ENCODE peak calls at places on chromosomes 11 and 22, in nine cellular contexts. X is cardiac fibroblast, G is ascending aorta, E is A549, V is mucosa of descending colon, Z is lower lobe of right lung, L is stomach, J is LNCaP clone FGC, K is kidney epithelial cell. F is an unnamed sample.

GRCh38 chr11:119347940-119348339 is 1.4 kb upstream of the MFRP start:
- DNase-seq in X (no peak), G (no peak), E (no peak), V (no peak), Z (peak; percentile 24), L (no peak), J (no peak), K (no peak), F (no peak)

GRCh38 chr11:19954899-19955298 is 205.4 kb downstream of the DBX1 start:
- DNase-seq in X (peak; percentile 63), G (no peak), E (peak; percentile 33), V (no peak), Z (no peak), L (no peak), J (no peak), K (no peak), F (peak; percentile 44)

GRCh38 chr11:65204646-65205601 is 23.2 kb downstream of the CAPN1 start:
- DNase-seq in X (peak; percentile 37), G (no peak), E (peak; percentile 48), V (no peak), Z (no peak), L (peak; percentile 22), J (no peak), K (no peak), F (peak; percentile 52)

GRCh38 chr11:34680206-34680605 is 59.3 kb downstream of the EHF start:
- DNase-seq in X (peak; percentile 72), G (no peak), E (peak; percentile 27), V (no peak), Z (no peak), L (no peak), J (no peak), K (peak; percentile 39), F (no peak)

GRCh38 chr11:8531312-8531711 is 62.7 kb downstream of the STK33 start:
- DNase-seq in X (no peak), G (no peak), E (no peak), V (no peak), Z (no peak), L (no peak), J (no peak), K (no peak), F (no peak)

GRCh38 chr11:15886866-15887265 is 469.5 kb downstream of the SOX6 start:
- DNase-seq in X (no peak), G (no peak), E (no peak), V (no peak), Z (no peak), L (no peak), J (no peak), K (no peak), F (no peak)

GRCh38 chr11:47412152-47412746 is 3.9 kb downstream of the SLC39A13 start:
- DNase-seq in X (peak; percentile 57), G (no peak), E (peak; percentile 68), V (peak; percentile 76), Z (peak; percentile 75), L (peak; percentile 54), J (no peak), K (no peak), F (peak; percentile 41)

GRCh38 chr11:48095779-48096470 is 115.6 kb downstream of the PTPRJ start:
- DNase-seq in X (no peak), G (no peak), E (no peak), V (no peak), Z (no peak), L (no peak), J (no peak), K (no peak), F (no peak)

GRCh38 chr11:117071344-117071787 is 26.9 kb downstream of the SIK3 start:
- DNase-seq in X (peak; percentile 24), G (no peak), E (peak; percentile 89), V (no peak), Z (no peak), L (peak; percentile 38), J (peak; percentile 99), K (no peak), F (peak; percentile 49)

GRCh38 chr11:44506375-44507016 is 59.0 kb upstream of the CD82 start:
- DNase-seq in X (no peak), G (no peak), E (no peak), V (no peak), Z (no peak), L (no peak), J (no peak), K (peak; percentile 28), F (no peak)

DNA sequence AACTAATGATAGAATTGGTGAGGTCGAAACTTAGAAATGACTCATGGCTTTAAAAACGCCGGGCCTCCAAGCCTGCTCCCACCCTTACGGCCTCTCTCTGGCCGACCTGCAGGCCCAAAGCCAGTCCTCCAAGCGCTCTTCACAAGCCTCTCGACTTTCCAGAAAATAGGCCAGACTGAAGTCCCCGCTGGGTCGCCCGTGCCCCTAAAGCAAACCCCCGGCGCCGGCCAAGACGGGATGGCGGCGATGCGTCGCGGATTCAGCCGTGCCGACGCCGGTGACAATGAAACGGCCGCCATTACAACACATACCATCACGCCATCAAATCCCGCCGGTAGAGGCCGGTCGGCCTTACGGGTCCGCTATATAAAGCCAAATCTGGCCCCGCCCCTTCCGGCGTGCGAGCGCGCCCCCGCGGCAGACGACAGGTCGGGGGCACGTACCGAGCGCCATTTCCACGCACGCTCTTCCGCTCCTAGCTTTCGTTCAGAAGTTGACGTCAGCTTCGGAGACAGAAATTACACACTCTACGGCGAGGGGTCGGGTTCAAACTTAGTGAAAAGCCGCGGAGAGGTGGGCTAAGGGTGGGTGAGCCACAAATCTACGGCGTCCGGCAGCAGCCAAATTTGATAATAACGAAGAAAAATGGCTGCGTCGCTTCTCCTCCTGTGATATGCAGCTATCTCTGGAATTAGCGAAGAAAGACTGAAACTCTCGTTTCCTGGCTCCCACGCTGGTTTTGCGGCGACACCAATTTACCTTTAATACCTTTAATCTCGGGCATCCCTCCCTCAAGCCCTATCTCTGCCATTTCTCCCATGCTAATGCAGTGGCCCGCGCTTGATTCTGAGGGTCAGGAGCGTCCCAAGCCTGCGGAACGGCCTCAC is at the start of gene RPL3:
- DNase-seq in X (peak; percentile 99), G (peak; percentile 86), E (peak; percentile 98), V (peak; percentile 98), Z (peak; percentile 98), L (peak; percentile 98), J (peak; percentile 89), K (peak; percentile 89), F (peak; percentile 99)
- TF ChIP-seq CTCF in X (peak; percentile 17), G (peak; percentile 19), E (no peak), V (no peak), Z (peak; percentile 44), L (no peak), J (no peak), K (no peak), F (peak; percentile 37)

GRCh38 chr22:33051960-33052839 is 6.0 kb downstream of the SYN3 start:
- DNase-seq in X (no peak), G (no peak), E (no peak), V (no peak), Z (no peak), L (no peak), J (no peak), K (no peak), F (peak; percentile 4)

GRCh38 chr22:33054276-33054675 is 3.9 kb downstream of the SYN3 start:
- DNase-seq in X (no peak), G (no peak), E (no peak), V (no peak), Z (no peak), L (no peak), J (no peak), K (no peak), F (no peak)

GRCh38 chr22:33053323-33053722 is 4.9 kb downstream of the SYN3 start:
- DNase-seq in X (no peak), G (no peak), E (no peak), V (no peak), Z (no peak), L (no peak), J (no peak), K (no peak), F (no peak)

GRCh38 chr22:33057363-33057995 is 702 bp downstream of the SYN3 start:
- DNase-seq in X (no peak), G (no peak), E (no peak), V (no peak), Z (no peak), L (no peak), J (no peak), K (no peak), F (no peak)

DNA sequence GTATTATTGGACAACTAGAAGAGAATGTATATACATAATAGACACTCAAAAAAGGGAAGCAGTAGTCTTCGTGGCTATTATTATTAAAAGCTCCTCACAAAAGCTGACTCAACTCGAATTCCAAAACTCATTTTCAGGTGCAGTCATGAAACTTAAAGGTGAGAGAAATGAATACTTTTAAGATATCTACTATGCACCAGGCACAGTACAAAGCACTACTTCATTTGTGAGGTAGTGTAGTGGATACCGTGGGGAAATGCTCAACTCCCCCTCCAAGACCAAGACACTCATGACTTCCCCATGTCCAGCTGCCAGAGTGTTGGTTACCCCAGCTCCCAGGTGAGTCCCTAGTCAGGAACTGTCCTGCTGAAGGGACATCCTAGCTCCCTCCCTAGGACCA is 2.1 kb downstream of the SYN3 start:
- DNase-seq in X (no peak), G (no peak), E (no peak), V (no peak), Z (no peak), L (no peak), J (no peak), K (no peak), F (no peak)
- H3K4me3 ChIP-seq in X (no peak overlapping the region), G (no peak overlapping the region), E (no peak overlapping the region), V (no peak overlapping the region), Z (no peak overlapping the region), L (no peak overlapping the region), J (no peak overlapping the region), K (no peak overlapping the region), F (no peak overlapping the region)

GRCh38 chr22:32862936-32863661 is 61.6 kb downstream of the TIMP3 start:
- DNase-seq in X (no peak), G (no peak), E (no peak), V (no peak), Z (no peak), L (no peak), J (no peak), K (no peak), F (no peak)
- TF ChIP-seq CTCF in X (no peak), G (no peak), E (no peak), V (no peak), Z (no peak), L (no peak), J (no peak), K (no peak), F (no peak)

GRCh38 chr11:92224394-92225205 is at the start of gene FAT3:
- DNase-seq in X (peak; percentile 37), G (no peak), E (peak; percentile 56), V (no peak), Z (peak; percentile 39), L (no peak), J (no peak), K (no peak), F (peak; percentile 43)

GRCh38 chr11:92227233-92227593 is 2.6 kb downstream of the FAT3 start:
- DNase-seq in X (no peak), G (no peak), E (no peak), V (no peak), Z (no peak), L (no peak), J (no peak), K (no peak), F (no peak)

GRCh38 chr11:92225563-92226308 is 1.1 kb downstream of the FAT3 start:
- DNase-seq in X (peak; percentile 11), G (no peak), E (no peak), V (no peak), Z (no peak), L (no peak), J (no peak), K (no peak), F (no peak)

GRCh38 chr11:92226331-92227232 is 2.0 kb downstream of the FAT3 start:
- DNase-seq in X (peak; percentile 3), G (no peak), E (no peak), V (no peak), Z (no peak), L (no peak), J (no peak), K (no peak), F (no peak)

GRCh38 chr11:92225206-92225562 is 566 bp downstream of the FAT3 start:
- DNase-seq in X (no peak), G (no peak), E (no peak), V (no peak), Z (no peak), L (no peak), J (no peak), K (no peak), F (no peak)
- H3K4me3 ChIP-seq in X (peak overlapping the region; percentile 25), G (peak overlapping the region; percentile 82), E (peak overlapping the region; percentile 59), V (no peak overlapping the region), Z (peak overlapping the region; percentile 52), L (peak overlapping the region; percentile 52), J (no peak overlapping the region), K (peak overlapping the region; percentile 44), F (peak overlapping the region; percentile 41)

F was measured in choroid plexus epithelial cell.